ENCODE peak calls at places on chromosomes 13 and 19, in nine cellular contexts. I is stimulated activated CD4-positive, alpha-beta T cell treated with anti-CD3 and anti-CD28 coated beads, Interleukin-1b, Interleukin-23, amount 100 ng/mL, for 24 hours; V is activated CD4-positive, alpha-beta T cell treated with anti-CD3 and anti-CD28 coated beads for 36 hours; F is A549; A is OCI-M1; Q is GOT3; R is stimulated activated CD8-positive, alpha-beta memory T cell treated with anti-CD3 and anti-CD28 coated beads, Interleukin-15, amount 100 ng/mL, for 4 hours; U is substantia nigra; H is NCI-H2107. Z is an unnamed sample.

GRCh38 chr13:21837841-21838551 is 167.1 kb downstream of the FGF9 start:
- DNase-seq in I (no peak), V (no peak), F (no peak), A (no peak), Q (no peak), R (no peak), U (no peak), H (no peak), Z (no peak)

GRCh38 chr13:99590519-99591011 is 89.3 kb downstream of the TM9SF2 start:
- DNase-seq in I (no peak), V (no peak), F (no peak), A (peak), Q (no peak), R (no peak), U (no peak), H (no peak), Z (no peak)

GRCh38 chr19:57974434-57974833 is at the start of gene C19orf18:
- DNase-seq in I (no peak), V (no peak), F (no peak), A (no peak), Q (no peak), R (no peak), U (no peak), H (no peak), Z (no peak)

GRCh38 chr19:46036745-46037126 is 4.1 kb downstream of the IGFL4 start:
- DNase-seq in I (no peak), V (no peak), F (no peak), A (no peak), Q (no peak), R (no peak), U (no peak), H (no peak), Z (no peak)

GRCh38 chr19:16676101-16676798 is 15.3 kb downstream of the TMEM38A start:
- DNase-seq in I (no peak), V (no peak), F (no peak), A (peak), Q (no peak), R (no peak), U (no peak), H (no peak), Z (no peak)

GRCh38 chr13:106464076-106464475 is 71.4 kb downstream of the EFNB2 start:
- DNase-seq in I (no peak), V (no peak), F (no peak), A (peak), Q (no peak), R (no peak), U (no peak), H (no peak), Z (peak)

GRCh38 chr13:68099616-68100015 is 869.5 kb upstream of the PCDH9 start:
- DNase-seq in I (no peak), V (no peak), F (peak), A (peak), Q (no peak), R (no peak), U (no peak), H (no peak), Z (no peak)

GRCh38 chr19:36449059-36449670 is 30.7 kb upstream of the ZFP82 start:
- DNase-seq in I (no peak), V (no peak), F (peak), A (no peak), Q (no peak), R (no peak), U (no peak), H (no peak), Z (no peak)

GRCh38 chr19:5341981-5342380 is 1.4 kb upstream of the PTPRS start:
- DNase-seq in I (no peak), V (no peak), F (no peak), A (no peak), Q (no peak), R (no peak), U (no peak), H (no peak), Z (no peak)

GRCh38 chr13:104099750-104100149 is 1033.5 kb upstream of the SLC10A2 start:
- DNase-seq in I (no peak), V (no peak), F (no peak), A (no peak), Q (no peak), R (no peak), U (no peak), H (no peak), Z (no peak)

GRCh38 chr13:32639502-32640105 is 53.4 kb downstream of the PDS5B start:
- DNase-seq in I (peak), V (peak), F (peak), A (peak), Q (no peak), R (no peak), U (peak), H (no peak), Z (peak)

GRCh38 chr13:32125746-32126145 is 94.2 kb downstream of the FRY start:
- DNase-seq in I (no peak), V (no peak), F (no peak), A (no peak), Q (no peak), R (no peak), U (no peak), H (no peak), Z (peak)

GRCh38 chr19:18809149-18809978 is 18.3 kb upstream of the COMP start:
- DNase-seq in I (no peak), V (no peak), F (no peak), A (peak), Q (no peak), R (no peak), U (no peak), H (no peak), Z (peak)

GRCh38 chr19:44685877-44686276 is 13.1 kb upstream of the CEACAM16 start:
- DNase-seq in I (no peak), V (no peak), F (peak), A (peak), Q (no peak), R (no peak), U (no peak), H (no peak), Z (no peak)

GRCh38 chr19:19321143-19321577 is 531 bp downstream of the MAU2 start:
- DNase-seq in I (peak), V (peak), F (peak), A (peak), Q (no peak), R (no peak), U (no peak), H (no peak), Z (peak)

GRCh38 chr13:74778946-74779345 is 644.7 kb upstream of the KLF12 start:
- DNase-seq in I (no peak), V (no peak), F (no peak), A (no peak), Q (no peak), R (no peak), U (no peak), H (no peak), Z (no peak)

GRCh38 chr19:7722231-7722651 is 9.7 kb downstream of the CLEC4G start:
- DNase-seq in I (no peak), V (no peak), F (no peak), A (no peak), Q (no peak), R (no peak), U (no peak), H (no peak), Z (no peak)

GRCh38 chr19:17125728-17126677 is 50.4 kb downstream of the MYO9B start:
- DNase-seq in I (peak), V (peak), F (no peak), A (no peak), Q (no peak), R (peak), U (peak), H (no peak), Z (peak)